ENCODE peak calls at places on chromosomes 5 and 9, in four cellular contexts. N, Z, R and F are unnamed samples.

GRCh38 chr5:88776692-88777091 is 106.3 kb downstream of the MEF2C start:
- DNase-seq in Z (no peak), R (no peak), N (no peak), F (no peak)

GRCh38 chr5:141695627-141696180 is 13.7 kb upstream of the ARAP3 start:
- DNase-seq in Z (no peak), N (no peak), R (no peak), F (no peak)

GRCh38 chr9:82052081-82052480 is 63.5 kb downstream of the SPATA31D1 start:
- DNase-seq in R (no peak), Z (no peak), N (no peak), F (no peak)

GRCh38 chr5:152113401-152113800 is 188.8 kb upstream of the GLRA1 start:
- DNase-seq in N (no peak), R (no peak), Z (no peak), F (no peak)

GRCh38 chr5:138448481-138449398 is 9.9 kb downstream of the REEP2 start:
- DNase-seq in N (no peak), Z (no peak), R (no peak), F (peak; percentile 34)

GRCh38 chr9:120443489-120443888 is 136.5 kb downstream of the CDK5RAP2 start:
- DNase-seq in R (no peak), N (no peak), Z (no peak), F (no peak)

GRCh38 chr5:144876990-144877389 is 706.3 kb downstream of the KCTD16 start:
- DNase-seq in Z (no peak), N (no peak), R (no peak), F (no peak)

GRCh38 chr5:171269717-171270116 is 39.3 kb upstream of the TLX3 start:
- DNase-seq in N (no peak), R (no peak), Z (no peak), F (no peak)

GRCh38 chr5:10454591-10455272 is 13.1 kb downstream of the ROPN1L start:
- DNase-seq in R (no peak), N (no peak), Z (no peak), F (no peak)

GRCh38 chr5:174625591-174626365 is 98.6 kb upstream of the MSX2 start:
- DNase-seq in N (no peak), R (no peak), Z (no peak), F (no peak)

GRCh38 chr5:115366223-115366622 is 69.8 kb upstream of the CCDC112 start:
- DNase-seq in R (peak; percentile 21), Z (no peak), N (no peak), F (peak; percentile 77)

GRCh38 chr5:93602261-93603149 is 19.5 kb downstream of the NR2F1 start:
- DNase-seq in Z (no peak), N (no peak), R (no peak), F (no peak)

GRCh38 chr9:134975253-134975652 is 57.5 kb upstream of the FCN1 start:
- DNase-seq in Z (no peak), N (no peak), R (no peak), F (no peak)

GRCh38 chr5:157222506-157223230 is 42.0 kb downstream of the ITK start:
- DNase-seq in R (no peak), Z (no peak), N (no peak), F (no peak)

GRCh38 chr5:157920828-157921170 is 61.9 kb upstream of the CLINT1 start:
- DNase-seq in Z (no peak), N (no peak), R (no peak), F (no peak)

GRCh38 chr9:129665008-129665771 is at the start of gene PRRX2:
- DNase-seq in Z (no peak), R (no peak), N (no peak), F (peak; percentile 47)

GRCh38 chr9:129667850-129668249 is 2.4 kb downstream of the PRRX2 start:
- DNase-seq in N (no peak), R (no peak), Z (no peak), F (no peak)

GRCh38 chr9:129665814-129666511 is 516 bp downstream of the PRRX2 start:
- DNase-seq in N (no peak), Z (no peak), R (no peak), F (no peak)

GRCh38 chr9:129667378-129667777 is 1.9 kb downstream of the PRRX2 start:
- DNase-seq in Z (no peak), R (no peak), N (no peak), F (no peak)

GRCh38 chr9:129666575-129666974 is 1.1 kb downstream of the PRRX2 start:
- DNase-seq in N (no peak), Z (no peak), R (no peak), F (no peak)
- H3K4me3 ChIP-seq in N (no peak overlapping the region), Z (no peak overlapping the region), R (no peak overlapping the region), F (peak overlapping the region; percentile 77)

DNA sequence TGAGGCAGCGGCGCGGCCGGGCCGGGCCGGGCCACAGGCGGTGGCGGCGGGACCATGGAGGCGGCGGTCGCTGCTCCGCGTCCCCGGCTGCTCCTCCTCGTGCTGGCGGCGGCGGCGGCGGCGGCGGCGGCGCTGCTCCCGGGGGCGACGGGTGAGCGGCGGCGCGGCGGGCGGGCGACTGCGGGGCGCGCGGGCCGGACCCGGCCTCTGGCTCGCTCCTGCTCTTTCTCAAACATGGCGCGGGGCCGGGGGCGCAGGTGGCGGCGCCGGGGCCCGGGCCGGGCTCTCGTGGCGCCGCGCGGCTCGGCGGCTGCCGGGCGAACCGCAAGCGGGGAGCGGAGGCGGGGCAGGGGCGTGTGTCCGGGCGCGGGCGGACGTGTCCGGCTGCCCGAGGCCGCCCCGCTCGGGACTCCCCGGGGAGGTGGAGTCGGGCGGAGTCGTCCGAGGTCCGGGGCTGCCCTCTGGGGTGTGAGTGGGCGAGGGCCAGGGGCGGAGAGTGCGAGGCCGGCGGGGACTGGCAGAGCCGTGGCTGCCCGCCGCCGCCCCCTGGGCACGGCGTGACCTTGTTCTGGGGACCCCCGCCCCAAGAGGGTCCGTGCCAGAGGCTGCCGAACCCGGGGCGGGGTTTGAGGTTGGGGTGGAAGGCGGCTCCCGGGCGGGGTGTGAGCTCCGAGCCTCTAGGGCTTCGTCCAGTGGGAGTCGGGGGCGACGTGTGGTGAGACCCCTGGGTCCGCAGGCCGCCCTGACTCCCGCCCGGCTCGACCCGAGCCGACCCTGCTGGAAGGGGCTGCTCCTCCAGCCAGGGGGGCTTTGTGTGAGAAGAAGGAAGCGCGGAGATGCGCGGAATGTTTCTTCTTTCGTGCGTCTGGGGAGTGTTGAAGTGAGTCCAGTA is 485 bp downstream of the TGFBR1 start:
- DNase-seq in N (no peak), R (peak; percentile 81), Z (peak; percentile 52), F (peak; percentile 69)
- TF ChIP-seq POLR2AphosphoS2 in N (no peak), R (no peak), Z (no peak), F (no peak)

GRCh38 chr9:14158911-14159310 is 155.0 kb downstream of the NFIB start:
- DNase-seq in N (no peak), R (no peak), Z (no peak), F (peak; percentile 55)
- TF ChIP-seq RFX5 in N (no peak), R (no peak), Z (no peak), F (no peak)

GRCh38 chr9:19162026-19162366 is 34.7 kb upstream of the PLIN2 start:
- DNase-seq in Z (no peak), R (no peak), N (no peak), F (no peak)
- H3K4me3 ChIP-seq in Z (no peak overlapping the region), R (no peak overlapping the region), N (no peak overlapping the region), F (no peak overlapping the region)